ENCODE peak calls at places on chromosomes 6 and 20, in eight cellular contexts. T, W, I, H, P, S, V and A are unnamed samples.
A peak's percentile ranks its signal among the peaks of the same experiment; 100 is the strongest.

GRCh38 chr20:35991142-35991771 is 22.9 kb downstream of the CNBD2 start:
- DNase-seq in T (peak; percentile 34), W (peak; percentile 24), I (no peak), H (no peak), P (no peak), S (no peak), V (peak; percentile 4), A (peak; percentile 41)

GRCh38 chr6:81561071-81561564 is 191.4 kb downstream of the TENT5A start:
- DNase-seq in T (no peak), W (peak; percentile 15), I (no peak), H (no peak), P (no peak), S (no peak), V (no peak), A (peak; percentile 20)

GRCh38 chr6:167706313-167707109 is 120.2 kb upstream of the AFDN start:
- DNase-seq in T (no peak), W (no peak), I (peak; percentile 23), H (peak; percentile 34), P (peak; percentile 52), S (no peak), V (peak; percentile 68), A (no peak)

GRCh38 chr20:41334452-41335421 is 5.9 kb upstream of the LPIN3 start:
- DNase-seq in T (peak; percentile 38), W (no peak), I (no peak), H (no peak), P (peak; percentile 44), S (no peak), V (no peak), A (peak; percentile 59)

GRCh38 chr20:59163641-59164530 is at the start of gene ZNF831:
- DNase-seq in T (no peak), W (no peak), I (no peak), H (no peak), P (no peak), S (no peak), V (peak; percentile 37), A (no peak)

GRCh38 chr6:145756170-145756662 is 20.9 kb upstream of the EPM2A start:
- DNase-seq in T (peak; percentile 86), W (peak; percentile 95), I (no peak), H (no peak), P (no peak), S (no peak), V (no peak), A (peak; percentile 97)

GRCh38 chr20:60559462-60559861 is 601.2 kb downstream of the CDH26 start:
- DNase-seq in T (no peak), W (no peak), I (no peak), H (no peak), P (no peak), S (no peak), V (no peak), A (no peak)

GRCh38 chr6:3455490-3456394 is 1.1 kb downstream of the SLC22A23 start:
- DNase-seq in T (peak; percentile 8), W (no peak), I (no peak), H (no peak), P (no peak), S (peak; percentile 29), V (no peak), A (peak; percentile 1)

GRCh38 chr6:29845405-29846006 is 17.9 kb downstream of the HLA-G start:
- DNase-seq in T (no peak), W (no peak), I (no peak), H (no peak), P (no peak), S (no peak), V (peak; percentile 64), A (no peak)

GRCh38 chr6:20661721-20662120 is 127.5 kb downstream of the CDKAL1 start:
- DNase-seq in T (peak; percentile 80), W (peak; percentile 25), I (no peak), H (no peak), P (no peak), S (no peak), V (no peak), A (peak; percentile 7)